ENCODE peak calls at places on chromosomes 7 and 10, in nine cellular contexts. One of them, this sample, is unnamed. For H3K4me1, the result is how much of the 10 kb centered on the place peaks cover.

GRCh38 chr7:129882531-129882930 is 70.2 kb downstream of the UBE2H start:
- DNase-seq in SJSA1: no peak
- DNase-seq in small intestine: no peak
- DNase-seq in tibial artery: no peak
- DNase-seq in NT2/D1: no peak
- DNase-seq in Peyer's patch: no peak
- DNase-seq in ascending aorta: no peak
- DNase-seq in adrenal gland: no peak
- DNase-seq in Panc1: no peak
- DNase-seq in this sample: no peak

GRCh38 chr7:490461-491291 is 29.0 kb downstream of the PDGFA start:
- DNase-seq in SJSA1: no peak
- DNase-seq in small intestine: no peak
- DNase-seq in tibial artery: peak
- DNase-seq in NT2/D1: no peak
- DNase-seq in Peyer's patch: no peak
- DNase-seq in ascending aorta: no peak
- DNase-seq in adrenal gland: no peak
- DNase-seq in Panc1: no peak
- DNase-seq in this sample: no peak

GRCh38 chr7:42972703-42973500 is 40.7 kb downstream of the MRPL32 start:
- DNase-seq in SJSA1: peak
- DNase-seq in small intestine: no peak
- DNase-seq in tibial artery: peak
- DNase-seq in NT2/D1: no peak
- DNase-seq in Peyer's patch: no peak
- DNase-seq in ascending aorta: no peak
- DNase-seq in adrenal gland: peak
- DNase-seq in Panc1: no peak
- DNase-seq in this sample: peak

GRCh38 chr7:25527665-25528064 is 299.4 kb upstream of the NPVF start:
- DNase-seq in SJSA1: no peak
- DNase-seq in small intestine: no peak
- DNase-seq in tibial artery: no peak
- DNase-seq in NT2/D1: no peak
- DNase-seq in Peyer's patch: no peak
- DNase-seq in ascending aorta: no peak
- DNase-seq in adrenal gland: no peak
- DNase-seq in Panc1: no peak
- DNase-seq in this sample: no peak

GRCh38 chr7:25495905-25496304 is 267.6 kb upstream of the NPVF start:
- DNase-seq in SJSA1: no peak
- DNase-seq in small intestine: no peak
- DNase-seq in tibial artery: no peak
- DNase-seq in NT2/D1: no peak
- DNase-seq in Peyer's patch: no peak
- DNase-seq in ascending aorta: no peak
- DNase-seq in adrenal gland: no peak
- DNase-seq in Panc1: no peak
- DNase-seq in this sample: no peak

GRCh38 chr10:11345224-11346054 is 266.0 kb downstream of the USP6NL start:
- DNase-seq in SJSA1: no peak
- DNase-seq in small intestine: peak
- DNase-seq in tibial artery: no peak
- DNase-seq in NT2/D1: no peak
- DNase-seq in Peyer's patch: peak
- DNase-seq in ascending aorta: no peak
- DNase-seq in adrenal gland: no peak
- DNase-seq in Panc1: no peak
- DNase-seq in this sample: peak

GRCh38 chr10:104734408-104734807 is 93.3 kb downstream of the SORCS3 start:
- DNase-seq in SJSA1: no peak
- DNase-seq in small intestine: no peak
- DNase-seq in tibial artery: no peak
- DNase-seq in NT2/D1: no peak
- DNase-seq in Peyer's patch: no peak
- DNase-seq in ascending aorta: no peak
- DNase-seq in adrenal gland: no peak
- DNase-seq in Panc1: no peak
- DNase-seq in this sample: no peak

GRCh38 chr7:119172043-119172442 is 947.5 kb downstream of the ANKRD7 start:
- DNase-seq in SJSA1: no peak
- DNase-seq in small intestine: no peak
- DNase-seq in tibial artery: no peak
- DNase-seq in NT2/D1: no peak
- DNase-seq in Peyer's patch: no peak
- DNase-seq in ascending aorta: no peak
- DNase-seq in adrenal gland: no peak
- DNase-seq in Panc1: no peak
- DNase-seq in this sample: no peak

GRCh38 chr10:110058215-110058614 is 50.4 kb downstream of the ADD3 start:
- DNase-seq in SJSA1: no peak
- DNase-seq in small intestine: no peak
- DNase-seq in tibial artery: no peak
- DNase-seq in NT2/D1: no peak
- DNase-seq in Peyer's patch: no peak
- DNase-seq in ascending aorta: no peak
- DNase-seq in adrenal gland: no peak
- DNase-seq in Panc1: no peak
- DNase-seq in this sample: no peak

GRCh38 chr10:11440250-11441150 is 170.9 kb downstream of the USP6NL start:
- DNase-seq in SJSA1: no peak
- DNase-seq in small intestine: no peak
- DNase-seq in tibial artery: no peak
- DNase-seq in NT2/D1: no peak
- DNase-seq in Peyer's patch: no peak
- DNase-seq in ascending aorta: no peak
- DNase-seq in adrenal gland: no peak
- DNase-seq in Panc1: no peak
- DNase-seq in this sample: no peak

GRCh38 chr10:63210611-63211196 is 77.6 kb downstream of the NRBF2 start:
- DNase-seq in SJSA1: no peak
- DNase-seq in small intestine: peak
- DNase-seq in tibial artery: no peak
- DNase-seq in NT2/D1: no peak
- DNase-seq in Peyer's patch: no peak
- DNase-seq in ascending aorta: no peak
- DNase-seq in adrenal gland: no peak
- DNase-seq in Panc1: no peak
- DNase-seq in this sample: no peak

GRCh38 chr10:71383972-71384687 is 12.6 kb upstream of the CDH23 start:
- DNase-seq in SJSA1: peak
- DNase-seq in small intestine: peak
- DNase-seq in tibial artery: peak
- DNase-seq in NT2/D1: peak
- DNase-seq in Peyer's patch: peak
- DNase-seq in ascending aorta: no peak
- DNase-seq in adrenal gland: peak
- DNase-seq in Panc1: peak
- DNase-seq in this sample: peak

GRCh38 chr10:60877066-60877776 is 66.8 kb downstream of the RHOBTB1 start:
- DNase-seq in SJSA1: no peak
- DNase-seq in small intestine: no peak
- DNase-seq in tibial artery: no peak
- DNase-seq in NT2/D1: no peak
- DNase-seq in Peyer's patch: no peak
- DNase-seq in ascending aorta: no peak
- DNase-seq in adrenal gland: no peak
- DNase-seq in Panc1: no peak
- DNase-seq in this sample: no peak

GRCh38 chr10:23965123-23965522 is 243.8 kb upstream of the KIAA1217 start:
- DNase-seq in SJSA1: no peak
- DNase-seq in small intestine: no peak
- DNase-seq in tibial artery: no peak
- DNase-seq in NT2/D1: no peak
- DNase-seq in Peyer's patch: no peak
- DNase-seq in ascending aorta: no peak
- DNase-seq in adrenal gland: no peak
- DNase-seq in Panc1: no peak
- DNase-seq in this sample: no peak

GRCh38 chr10:36534471-36535002 is 590.9 kb upstream of the ANKRD30A start:
- DNase-seq in SJSA1: peak
- DNase-seq in small intestine: no peak
- DNase-seq in tibial artery: no peak
- DNase-seq in NT2/D1: no peak
- DNase-seq in Peyer's patch: peak
- DNase-seq in ascending aorta: no peak
- DNase-seq in adrenal gland: no peak
- DNase-seq in Panc1: peak
- DNase-seq in this sample: no peak

GRCh38 chr7:100627238-100627549 is 14.2 kb downstream of the TFR2 start:
- DNase-seq in SJSA1: no peak
- DNase-seq in small intestine: no peak
- DNase-seq in tibial artery: no peak
- DNase-seq in NT2/D1: no peak
- DNase-seq in Peyer's patch: no peak
- DNase-seq in ascending aorta: no peak
- DNase-seq in adrenal gland: no peak
- DNase-seq in Panc1: no peak
- DNase-seq in this sample: no peak

GRCh38 chr7:100629117-100629711 is 12.1 kb downstream of the TFR2 start:
- DNase-seq in SJSA1: no peak
- DNase-seq in small intestine: no peak
- DNase-seq in tibial artery: no peak
- DNase-seq in NT2/D1: peak
- DNase-seq in Peyer's patch: no peak
- DNase-seq in ascending aorta: no peak
- DNase-seq in adrenal gland: no peak
- DNase-seq in Panc1: no peak
- DNase-seq in this sample: no peak

GRCh38 chr7:100630066-100630465 is 11.3 kb downstream of the TFR2 start:
- DNase-seq in SJSA1: no peak
- DNase-seq in small intestine: no peak
- DNase-seq in tibial artery: no peak
- DNase-seq in NT2/D1: no peak
- DNase-seq in Peyer's patch: no peak
- DNase-seq in ascending aorta: no peak
- DNase-seq in adrenal gland: no peak
- DNase-seq in Panc1: no peak
- DNase-seq in this sample: no peak

GRCh38 chr7:100632951-100633717 is 8.2 kb downstream of the TFR2 start:
- DNase-seq in SJSA1: no peak
- DNase-seq in small intestine: peak
- DNase-seq in tibial artery: no peak
- DNase-seq in NT2/D1: no peak
- DNase-seq in Peyer's patch: peak
- DNase-seq in ascending aorta: no peak
- DNase-seq in adrenal gland: no peak
- DNase-seq in Panc1: no peak
- DNase-seq in this sample: peak
- H3K4me3 ChIP-seq in SJSA1: no peak
- H3K4me3 ChIP-seq in small intestine: peak
- H3K4me3 ChIP-seq in tibial artery: peak
- H3K4me3 ChIP-seq in NT2/D1: peak
- H3K4me3 ChIP-seq in Peyer's patch: peak
- H3K4me3 ChIP-seq in ascending aorta: peak
- H3K4me3 ChIP-seq in adrenal gland: no peak
- H3K4me3 ChIP-seq in Panc1: peak
- H3K4me3 ChIP-seq in this sample: no peak

GRCh38 chr10:122267849-122268737 is 3.0 kb upstream of the BTBD16 start:
- DNase-seq in SJSA1: peak
- DNase-seq in small intestine: peak
- DNase-seq in tibial artery: no peak
- DNase-seq in NT2/D1: no peak
- DNase-seq in Peyer's patch: no peak
- DNase-seq in ascending aorta: no peak
- DNase-seq in adrenal gland: peak
- DNase-seq in Panc1: peak
- DNase-seq in this sample: no peak

GRCh38 chr10:122264931-122265330 is 6.2 kb upstream of the BTBD16 start:
- DNase-seq in SJSA1: no peak
- DNase-seq in small intestine: no peak
- DNase-seq in tibial artery: peak
- DNase-seq in NT2/D1: no peak
- DNase-seq in Peyer's patch: no peak
- DNase-seq in ascending aorta: no peak
- DNase-seq in adrenal gland: no peak
- DNase-seq in Panc1: no peak
- DNase-seq in this sample: no peak

GRCh38 chr10:122264442-122264841 is 6.7 kb upstream of the BTBD16 start:
- DNase-seq in SJSA1: no peak
- DNase-seq in small intestine: peak
- DNase-seq in tibial artery: no peak
- DNase-seq in NT2/D1: no peak
- DNase-seq in Peyer's patch: no peak
- DNase-seq in ascending aorta: no peak
- DNase-seq in adrenal gland: no peak
- DNase-seq in Panc1: no peak
- DNase-seq in this sample: no peak

GRCh38 chr10:122263971-122264370 is 7.1 kb upstream of the BTBD16 start:
- DNase-seq in SJSA1: peak
- DNase-seq in small intestine: no peak
- DNase-seq in tibial artery: peak
- DNase-seq in NT2/D1: no peak
- DNase-seq in Peyer's patch: no peak
- DNase-seq in ascending aorta: no peak
- DNase-seq in adrenal gland: no peak
- DNase-seq in Panc1: no peak
- DNase-seq in this sample: no peak

GRCh38 chr10:122265896-122266295 is 5.2 kb upstream of the BTBD16 start:
- DNase-seq in SJSA1: no peak
- DNase-seq in small intestine: no peak
- DNase-seq in tibial artery: no peak
- DNase-seq in NT2/D1: no peak
- DNase-seq in Peyer's patch: no peak
- DNase-seq in ascending aorta: no peak
- DNase-seq in adrenal gland: no peak
- DNase-seq in Panc1: no peak
- DNase-seq in this sample: no peak
- H3K4me1 ChIP-seq in SJSA1: under half
- H3K4me1 ChIP-seq in small intestine: under half
- H3K4me1 ChIP-seq in tibial artery: under half
- H3K4me1 ChIP-seq in NT2/D1: under half
- H3K4me1 ChIP-seq in Peyer's patch: under half
- H3K4me1 ChIP-seq in ascending aorta: under half
- H3K4me1 ChIP-seq in adrenal gland: under half
- H3K4me1 ChIP-seq in Panc1: under half
- H3K4me1 ChIP-seq in this sample: under half

DNA sequence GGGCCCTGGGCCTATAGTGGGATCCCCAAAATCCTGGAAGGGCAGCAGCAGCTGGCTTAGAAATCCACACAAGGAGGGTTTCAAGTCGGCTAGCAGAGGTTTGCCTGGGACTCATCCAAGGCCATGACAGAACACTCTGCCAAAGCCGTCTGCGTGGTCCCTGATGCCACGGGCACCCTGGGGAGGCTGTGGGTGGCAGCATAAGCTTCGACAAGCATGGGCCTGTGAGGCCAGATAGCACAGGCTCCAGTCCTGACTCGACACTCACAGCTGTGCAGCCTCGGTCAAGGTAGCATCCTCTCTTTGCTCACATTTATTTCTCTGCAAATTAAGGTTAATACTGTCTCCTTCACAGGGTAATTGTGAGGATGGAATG is 138.3 kb downstream of the JCAD start:
- DNase-seq in SJSA1: no peak
- DNase-seq in small intestine: no peak
- DNase-seq in tibial artery: peak
- DNase-seq in NT2/D1: no peak
- DNase-seq in Peyer's patch: no peak
- DNase-seq in ascending aorta: no peak
- DNase-seq in adrenal gland: no peak
- DNase-seq in Panc1: no peak
- DNase-seq in this sample: no peak
- H3K4me3 ChIP-seq in SJSA1: no peak
- H3K4me3 ChIP-seq in small intestine: no peak
- H3K4me3 ChIP-seq in tibial artery: peak
- H3K4me3 ChIP-seq in NT2/D1: no peak
- H3K4me3 ChIP-seq in Peyer's patch: no peak
- H3K4me3 ChIP-seq in ascending aorta: peak
- H3K4me3 ChIP-seq in adrenal gland: no peak
- H3K4me3 ChIP-seq in Panc1: no peak
- H3K4me3 ChIP-seq in this sample: no peak

GRCh38 chr7:22665816-22666375 is 61.1 kb upstream of the IL6 start:
- DNase-seq in SJSA1: no peak
- DNase-seq in small intestine: no peak
- DNase-seq in tibial artery: no peak
- DNase-seq in NT2/D1: no peak
- DNase-seq in Peyer's patch: no peak
- DNase-seq in ascending aorta: no peak
- DNase-seq in adrenal gland: no peak
- DNase-seq in Panc1: no peak
- DNase-seq in this sample: no peak
- H3K4me1 ChIP-seq in SJSA1: half or more
- H3K4me1 ChIP-seq in small intestine: under half
- H3K4me1 ChIP-seq in tibial artery: under half
- H3K4me1 ChIP-seq in NT2/D1: under half
- H3K4me1 ChIP-seq in Peyer's patch: under half
- H3K4me1 ChIP-seq in ascending aorta: under half
- H3K4me1 ChIP-seq in adrenal gland: under half
- H3K4me1 ChIP-seq in Panc1: under half
- H3K4me1 ChIP-seq in this sample: under half